ENCODE peak calls at places on chromosome 6, in nine cellular contexts. Q, B, Z, U, X, I, J, E and H are unnamed samples.

GRCh38 chr6:10954590-10955010 is 67.7 kb downstream of the SYCP2L start:
- DNase-seq in Q (peak; percentile 58), B (no peak), Z (peak; percentile 30), U (peak; percentile 87), X (peak; percentile 34), I (peak; percentile 38), J (peak; percentile 40), E (peak; percentile 53), H (peak; percentile 21)

GRCh38 chr6:107869871-107870270 is 45.8 kb upstream of the SCML4 start:
- DNase-seq in Q (no peak), B (no peak), Z (no peak), U (no peak), X (no peak), I (no peak), J (no peak), E (no peak), H (no peak)

GRCh38 chr6:161462148-161462547 is 188.3 kb upstream of the AGPAT4 start:
- DNase-seq in Q (no peak), B (no peak), Z (no peak), U (no peak), X (no peak), I (no peak), J (no peak), E (no peak), H (no peak)

GRCh38 chr6:166553563-166554271 is 32.8 kb downstream of the RAMACL start:
- DNase-seq in Q (peak; percentile 61), B (no peak), Z (no peak), U (peak; percentile 93), X (no peak), I (peak; percentile 74), J (no peak), E (peak; percentile 93), H (no peak)

GRCh38 chr6:108968325-108968724 is 120.1 kb downstream of the ARMC2 start:
- DNase-seq in Q (no peak), B (no peak), Z (no peak), U (no peak), X (no peak), I (no peak), J (no peak), E (no peak), H (no peak)

GRCh38 chr6:113219783-113220182 is 637.4 kb upstream of the MARCKS start:
- DNase-seq in Q (no peak), B (no peak), Z (no peak), U (no peak), X (no peak), I (no peak), J (no peak), E (no peak), H (no peak)

GRCh38 chr6:3001773-3002293 is 2.1 kb downstream of the NQO2 start:
- DNase-seq in Q (no peak), B (no peak), Z (peak; percentile 67), U (no peak), X (no peak), I (no peak), J (no peak), E (peak; percentile 75), H (no peak)

GRCh38 chr6:168865-169455 is 123.3 kb upstream of the DUSP22 start:
- DNase-seq in Q (no peak), B (no peak), Z (peak; percentile 20), U (no peak), X (no peak), I (no peak), J (no peak), E (peak; percentile 16), H (no peak)

GRCh38 chr6:19538086-19538485 is 299.1 kb upstream of the ID4 start:
- DNase-seq in Q (no peak), B (no peak), Z (no peak), U (peak; percentile 91), X (no peak), I (no peak), J (no peak), E (no peak), H (no peak)

GRCh38 chr6:73898599-73898998 is 202.6 kb downstream of the CD109 start:
- DNase-seq in Q (no peak), B (no peak), Z (no peak), U (no peak), X (no peak), I (no peak), J (no peak), E (no peak), H (no peak)

GRCh38 chr6:3535716-3536435 is 79.0 kb upstream of the SLC22A23 start:
- DNase-seq in Q (no peak), B (no peak), Z (no peak), U (no peak), X (no peak), I (no peak), J (no peak), E (no peak), H (no peak)

GRCh38 chr6:36649721-36650484 is 28.6 kb upstream of the CDKN1A start:
- DNase-seq in Q (no peak), B (no peak), Z (no peak), U (no peak), X (no peak), I (no peak), J (no peak), E (no peak), H (no peak)

GRCh38 chr6:292506-293184 is 358 bp downstream of the DUSP22 start:
- DNase-seq in Q (no peak), B (no peak), Z (peak; percentile 19), U (peak; percentile 94), X (peak; percentile 36), I (no peak), J (peak; percentile 90), E (peak; percentile 18), H (peak; percentile 95)

GRCh38 chr6:158507174-158507573 is 52.7 kb upstream of the TMEM181 start:
- DNase-seq in Q (no peak), B (no peak), Z (no peak), U (no peak), X (no peak), I (no peak), J (no peak), E (no peak), H (no peak)

GRCh38 chr6:158508450-158508849 is 51.4 kb upstream of the TMEM181 start:
- DNase-seq in Q (no peak), B (no peak), Z (no peak), U (no peak), X (no peak), I (no peak), J (no peak), E (no peak), H (no peak)

GRCh38 chr6:158505194-158505593 is 54.7 kb upstream of the TMEM181 start:
- DNase-seq in Q (no peak), B (no peak), Z (no peak), U (no peak), X (no peak), I (no peak), J (no peak), E (no peak), H (no peak)

GRCh38 chr6:158503846-158504245 is 56.0 kb upstream of the TMEM181 start:
- DNase-seq in Q (no peak), B (no peak), Z (no peak), U (peak; percentile 81), X (no peak), I (no peak), J (no peak), E (no peak), H (no peak)

GRCh38 chr6:158506577-158506976 is 53.3 kb upstream of the TMEM181 start:
- DNase-seq in Q (no peak), B (no peak), Z (peak; percentile 16), U (no peak), X (no peak), I (no peak), J (no peak), E (no peak), H (no peak)
- TF ChIP-seq CTCF in Q (peak; percentile 46), B (no peak), Z (peak; percentile 12), U (no peak), X (no peak), I (peak; percentile 8), J (no peak), E (peak; percentile 7), H (no peak)

DNA sequence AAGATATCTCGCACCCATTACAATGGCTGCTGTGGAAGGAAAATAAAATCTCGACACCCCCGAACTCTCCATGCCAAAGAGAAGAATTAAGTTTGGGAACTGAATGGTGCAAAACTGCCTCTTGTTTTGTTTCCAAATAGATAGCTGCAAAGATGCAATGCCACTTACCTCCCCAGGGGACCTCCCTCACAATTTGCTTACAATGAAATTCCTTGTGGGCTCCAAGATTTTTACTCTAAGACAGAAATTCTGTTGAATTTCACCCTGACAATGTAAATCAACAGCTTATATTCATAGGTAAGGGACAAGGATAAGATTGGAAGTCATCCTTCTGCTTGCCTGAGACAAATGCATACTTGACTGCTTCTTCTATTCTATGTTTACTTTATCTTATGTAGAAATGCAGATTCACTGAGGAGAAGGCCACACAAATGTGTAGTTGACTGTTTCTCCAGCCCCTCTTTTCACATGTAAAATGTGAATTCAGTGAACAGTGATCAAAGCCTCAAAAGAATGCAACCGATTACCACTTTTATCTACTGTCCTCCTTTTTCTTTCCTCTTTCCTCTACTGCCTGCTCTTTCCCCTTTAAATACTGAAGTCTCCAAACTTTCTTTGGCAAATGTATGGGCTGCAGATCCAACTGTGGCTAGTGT is 36.6 kb downstream of the ADGRF4 start:
- DNase-seq in Q (no peak), B (no peak), Z (no peak), U (no peak), X (no peak), I (no peak), J (no peak), E (no peak), H (no peak)
- H3K4me3 ChIP-seq in Q (no peak overlapping the region), B (no peak overlapping the region), Z (no peak overlapping the region), U (no peak overlapping the region), X (no peak overlapping the region), I (no peak overlapping the region), J (no peak overlapping the region), E (no peak overlapping the region), H (no peak overlapping the region)

GRCh38 chr6:89161326-89162046 is 15.6 kb downstream of the PM20D2 start:
- DNase-seq in Q (no peak), B (no peak), Z (no peak), U (no peak), X (no peak), I (no peak), J (no peak), E (no peak), H (no peak)
- TF ChIP-seq CTCF in Q (no peak), B (no peak), Z (no peak), U (no peak), X (no peak), I (no peak), J (no peak), E (no peak), H (no peak)

DNA sequence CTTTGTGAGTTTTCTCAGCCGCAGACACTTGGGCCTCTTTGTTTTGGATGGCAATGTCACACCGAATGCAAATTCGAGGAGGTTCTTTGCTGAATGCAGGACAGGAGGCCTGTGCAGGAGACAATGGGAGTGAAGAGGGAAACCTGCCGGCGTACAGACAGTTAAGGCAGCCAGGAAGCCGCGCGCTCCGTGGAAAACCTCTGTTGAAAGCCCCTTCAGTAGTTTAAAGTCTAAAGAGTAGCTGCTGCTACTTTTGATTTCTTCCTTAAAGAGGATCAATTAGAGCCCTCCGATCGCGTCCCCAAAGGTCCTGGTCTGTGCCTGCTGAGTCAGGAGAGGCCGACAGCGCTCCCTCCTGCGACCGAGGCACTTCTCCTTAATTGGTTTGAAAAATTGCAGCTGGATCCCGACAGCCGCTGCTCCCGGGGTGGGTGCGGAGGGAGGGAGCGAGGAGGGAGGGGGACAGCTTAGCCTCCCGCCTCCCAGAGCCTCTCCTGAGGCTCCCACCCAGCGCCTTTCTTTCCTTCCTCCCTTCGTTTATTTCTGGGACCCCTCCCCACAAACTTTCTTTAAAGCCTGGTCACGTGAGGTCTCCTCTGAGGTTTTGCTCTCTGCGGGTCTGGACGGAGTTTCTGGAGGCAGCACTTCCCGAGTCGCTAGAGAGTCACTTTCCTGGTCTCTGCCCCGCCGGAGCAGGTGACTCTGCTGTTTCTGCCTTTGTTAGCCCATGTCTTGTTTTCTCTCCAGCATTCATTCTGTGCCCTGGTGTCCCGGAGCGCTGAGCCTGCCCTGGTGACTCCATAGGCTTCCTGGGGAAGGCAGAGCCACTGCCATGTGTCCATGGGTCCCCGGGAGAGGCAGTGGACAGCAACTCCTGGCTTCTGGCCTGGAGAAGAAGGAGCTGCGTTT is 22.3 kb upstream of the RPP40 start:
- DNase-seq in Q (no peak), B (no peak), Z (no peak), U (peak; percentile 91), X (no peak), I (peak; percentile 17), J (no peak), E (no peak), H (no peak)
- H3K4me3 ChIP-seq in Q (peak overlapping the region; percentile 63), B (peak overlapping the region; percentile 66), Z (no peak overlapping the region), U (peak overlapping the region; percentile 31), X (peak overlapping the region; percentile 38), I (peak overlapping the region; percentile 67), J (peak overlapping the region; percentile 54), E (peak overlapping the region; percentile 61), H (no peak overlapping the region)